ENCODE peak calls at places on chromosomes 12 and 14, in seven cellular contexts. T is HCT116, L is H1, W is SK-N-SH, H is GM12878, N is HepG2, U is K562. B is an unnamed sample.

GRCh38 chr14:105019861-105020814 is 745 bp downstream of the CDCA4 start:
- DNase-seq in N (no peak), T (no peak), W (no peak), L (peak; percentile 59), U (peak; percentile 21), H (no peak), B (no peak)

GRCh38 chr12:102675672-102676071 is 195.3 kb upstream of the IGF1 start:
- DNase-seq in W (no peak), T (no peak), H (no peak), N (no peak), L (no peak), U (no peak), B (no peak)

GRCh38 chr12:48980953-48981756 is 3.0 kb downstream of the WNT1 start:
- DNase-seq in N (no peak), L (no peak), U (peak; percentile 51), W (peak; percentile 80), H (no peak), T (no peak), B (no peak)

GRCh38 chr12:107310621-107311020 is 217.3 kb upstream of the CRY1 start:
- DNase-seq in N (no peak), W (no peak), T (no peak), U (no peak), H (no peak), L (no peak), B (no peak)

GRCh38 chr14:54730156-54730961 is 163.4 kb downstream of the SAMD4A start:
- DNase-seq in N (no peak), L (no peak), U (no peak), W (peak; percentile 19), H (peak; percentile 94), T (no peak), B (no peak)

GRCh38 chr12:101740566-101740965 is 1.3 kb upstream of the SYCP3 start:
- DNase-seq in W (no peak), U (no peak), T (no peak), L (no peak), N (no peak), H (no peak), B (no peak)

GRCh38 chr12:62866451-62867082 is 68.4 kb downstream of the PPM1H start:
- DNase-seq in L (no peak), N (peak; percentile 68), T (no peak), H (no peak), U (no peak), W (no peak), B (no peak)

GRCh38 chr14:103522649-103523582 is at the start of gene CKB:
- DNase-seq in N (no peak), U (peak; percentile 85), H (no peak), L (peak; percentile 90), W (peak; percentile 95), T (no peak), B (no peak)

GRCh38 chr14:56676042-56676441 is 96.4 kb downstream of the TMEM260 start:
- DNase-seq in W (no peak), U (no peak), T (no peak), L (no peak), N (no peak), H (no peak), B (peak; percentile 49)

GRCh38 chr12:95182868-95183415 is 34.3 kb downstream of the FGD6 start:
- DNase-seq in N (no peak), U (peak; percentile 43), H (no peak), T (peak; percentile 92), L (no peak), W (no peak), B (no peak)

GRCh38 chr12:20360407-20360806 is 7.9 kb upstream of the PDE3A start:
- DNase-seq in L (no peak), U (no peak), T (no peak), H (no peak), W (no peak), N (no peak), B (no peak)

GRCh38 chr12:25069221-25069620 is 120.3 kb upstream of the BCAT1 start:
- DNase-seq in H (no peak), N (no peak), L (no peak), U (no peak), T (no peak), W (no peak), B (no peak)

GRCh38 chr14:106459971-106460730 is 933.8 kb downstream of the TMEM121 start:
- DNase-seq in U (peak; percentile 17), L (no peak), W (no peak), H (no peak), N (no peak), T (no peak), B (peak; percentile 78)

GRCh38 chr14:86626530-86626929 is 1096.6 kb downstream of the FLRT2 start:
- DNase-seq in H (no peak), N (no peak), U (no peak), L (no peak), T (no peak), W (no peak), B (no peak)

GRCh38 chr12:52235001-52235760 is 2.1 kb downstream of the KRT7 start:
- DNase-seq in U (no peak), T (no peak), N (no peak), L (no peak), H (no peak), W (peak; percentile 16), B (peak; percentile 33)

GRCh38 chr14:26841361-26841760 is 243.5 kb upstream of the NOVA1 start:
- DNase-seq in T (no peak), U (no peak), L (no peak), H (no peak), N (no peak), W (no peak), B (no peak)

GRCh38 chr14:94568186-94568585 is 6.9 kb downstream of the SERPINA4 start:
- DNase-seq in U (no peak), H (no peak), W (no peak), N (no peak), L (no peak), T (no peak), B (no peak)

GRCh38 chr14:95452890-95453712 is 63.3 kb downstream of the SYNE3 start:
- DNase-seq in T (no peak), H (no peak), U (no peak), W (no peak), L (no peak), N (peak; percentile 74), B (no peak)

GRCh38 chr14:91377700-91378652 is 39.6 kb downstream of the CCDC88C start:
- DNase-seq in U (no peak), L (no peak), W (peak; percentile 88), N (no peak), T (no peak), H (no peak), B (no peak)

GRCh38 chr12:103548622-103549601 is 38.2 kb upstream of the STAB2 start:
- DNase-seq in T (peak; percentile 73), U (peak; percentile 62), W (peak; percentile 55), N (peak; percentile 53), L (peak; percentile 79), H (peak; percentile 76), B (peak; percentile 31)

DNA sequence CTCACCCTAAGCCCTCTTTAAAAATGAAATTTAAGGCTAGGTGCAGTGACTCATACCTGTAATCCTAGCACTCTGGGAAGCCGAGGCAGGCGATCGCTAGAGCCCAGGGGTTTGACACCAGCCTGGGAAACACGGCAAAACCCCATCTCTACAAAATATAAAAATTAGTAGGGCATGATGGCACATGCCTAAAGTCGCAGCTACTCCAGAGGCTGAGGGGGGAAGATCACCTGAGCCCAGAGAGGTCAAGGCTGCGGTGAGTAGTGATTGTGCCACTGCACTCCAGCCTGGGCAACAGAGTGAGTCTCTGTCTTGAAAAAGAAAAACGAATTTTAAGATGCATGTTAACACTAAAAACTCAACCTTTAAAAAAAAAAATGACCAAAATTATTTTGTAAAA is 12.7 kb downstream of the GNPNAT1 start:
- DNase-seq in H (no peak), L (no peak), W (no peak), N (no peak), U (no peak), T (no peak), B (no peak)
- TF ChIP-seq JUND in H (no peak), L (no peak), W (no peak), N (no peak), U (no peak), T (no peak), B (no peak)

DNA sequence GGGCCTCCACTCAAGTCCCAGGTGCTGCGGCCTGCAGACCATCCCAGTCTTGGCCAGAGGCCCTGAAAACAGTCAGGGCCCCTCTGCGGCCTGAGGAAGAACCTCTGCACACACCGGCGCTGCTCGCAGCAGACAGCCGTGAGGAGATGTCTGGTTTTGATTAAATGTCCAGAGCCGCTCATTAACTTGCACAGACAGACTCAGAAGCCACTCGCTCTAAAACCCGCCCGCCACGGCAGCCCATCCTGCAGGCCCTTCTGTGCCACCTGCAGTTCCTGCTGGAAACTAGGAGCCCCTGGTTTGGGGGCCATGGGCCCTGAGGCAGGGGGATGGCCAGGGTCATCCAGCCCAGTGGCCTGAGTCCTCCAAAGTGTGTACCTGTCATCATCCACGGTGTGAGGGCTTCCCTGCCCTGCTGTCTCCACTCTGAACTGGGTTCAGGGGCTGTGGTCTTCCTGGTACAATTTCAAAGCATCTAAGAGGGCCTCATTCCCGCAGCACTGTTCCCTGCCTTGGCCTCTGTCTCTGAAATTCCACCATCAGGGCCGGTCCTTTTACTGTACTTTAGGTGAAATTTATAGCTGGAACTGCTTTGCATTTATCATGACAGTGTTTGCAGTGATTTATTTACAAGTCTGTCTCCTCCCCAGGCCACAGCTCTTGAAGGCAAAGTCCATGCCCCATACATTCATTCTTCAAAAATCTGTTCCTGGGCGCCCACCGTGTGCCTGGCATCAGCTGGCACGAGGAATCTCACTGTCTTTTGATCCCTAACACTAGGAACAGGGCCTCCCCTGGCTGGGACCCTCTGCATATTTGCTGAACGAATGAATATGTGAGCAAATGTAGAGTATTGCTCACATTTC is 36.7 kb upstream of the NCOR2 start:
- DNase-seq in N (no peak), W (peak; percentile 90), L (no peak), T (no peak), H (no peak), U (no peak), B (no peak)
- TF ChIP-seq JUND in N (no peak), W (no peak), L (no peak), T (no peak), H (no peak), U (no peak), B (no peak)

GRCh38 chr14:51963164-51963733 is 26.1 kb upstream of the RTRAF start:
- DNase-seq in N (no peak), U (no peak), T (no peak), L (no peak), H (no peak), W (no peak), B (no peak)
- TF ChIP-seq JUND in N (no peak), U (no peak), T (no peak), L (no peak), H (no peak), W (no peak), B (no peak)

GRCh38 chr14:89293349-89293916 is 123.6 kb downstream of the FOXN3 start:
- DNase-seq in N (no peak), L (peak; percentile 58), U (no peak), T (no peak), H (no peak), W (no peak), B (no peak)

GRCh38 chr14:89298056-89298834 is 118.8 kb downstream of the FOXN3 start:
- DNase-seq in H (no peak), N (no peak), T (no peak), W (no peak), U (no peak), L (no peak), B (no peak)

GRCh38 chr14:89294060-89294459 is 123.0 kb downstream of the FOXN3 start:
- DNase-seq in H (no peak), N (no peak), U (no peak), W (no peak), T (no peak), L (peak; percentile 55), B (no peak)

GRCh38 chr14:89294872-89295271 is 122.2 kb downstream of the FOXN3 start:
- DNase-seq in H (no peak), W (no peak), T (no peak), U (no peak), N (no peak), L (no peak), B (no peak)

GRCh38 chr14:89296281-89296745 is 120.7 kb downstream of the FOXN3 start:
- DNase-seq in T (no peak), L (no peak), U (no peak), H (no peak), N (no peak), W (no peak), B (no peak)
- TF ChIP-seq JUND in T (no peak), L (no peak), U (no peak), H (no peak), N (no peak), W (no peak), B (no peak)

B was measured in T47D.